ENCODE peak calls at places on chromosome 9, in seven cellular contexts. Q is suprapubic skin, W is mammary epithelial cell, K is HFF-Myc, A is GM20000, U is transverse colon, C is GM06990. S is an unnamed sample.

GRCh38 chr9:90458485-90458884 is 184.1 kb downstream of the DIRAS2 start:
- DNase-seq in Q (no peak), W (no peak), K (no peak), A (no peak), U (peak), C (no peak), S (no peak)

GRCh38 chr9:136012651-136013050 is 51.5 kb upstream of the UBAC1 start:
- DNase-seq in Q (no peak), W (no peak), K (no peak), A (no peak), U (peak), C (no peak), S (no peak)

GRCh38 chr9:18296702-18297531 is 177.0 kb upstream of the ADAMTSL1 start:
- DNase-seq in Q (no peak), W (peak), K (no peak), A (no peak), U (no peak), C (no peak), S (no peak)

GRCh38 chr9:450057-450456 is 235.4 kb downstream of the DOCK8 start:
- DNase-seq in Q (no peak), W (peak), K (no peak), A (no peak), U (no peak), C (no peak), S (no peak)

GRCh38 chr9:109088221-109088620 is 31.5 kb downstream of the TMEM245 start:
- DNase-seq in Q (no peak), W (no peak), K (no peak), A (no peak), U (no peak), C (no peak), S (no peak)

GRCh38 chr9:129560849-129561248 is 60.1 kb downstream of the C9orf50 start:
- DNase-seq in Q (no peak), W (no peak), K (no peak), A (no peak), U (no peak), C (no peak), S (no peak)

GRCh38 chr9:124001865-124002525 is 9.6 kb upstream of the LHX2 start:
- DNase-seq in Q (no peak), W (no peak), K (no peak), A (no peak), U (no peak), C (no peak), S (no peak)

GRCh38 chr9:133676450-133676849 is 40.3 kb downstream of the DBH start:
- DNase-seq in Q (no peak), W (no peak), K (no peak), A (no peak), U (no peak), C (no peak), S (no peak)

GRCh38 chr9:69476797-69477196 is 151.8 kb downstream of the ENTREP1 start:
- DNase-seq in Q (no peak), W (no peak), K (no peak), A (no peak), U (no peak), C (no peak), S (no peak)

GRCh38 chr9:75390951-75391350 is 302.6 kb downstream of the OSTF1 start:
- DNase-seq in Q (no peak), W (no peak), K (no peak), A (no peak), U (no peak), C (no peak), S (no peak)

GRCh38 chr9:34197280-34197679 is 18.4 kb downstream of the UBAP1 start:
- DNase-seq in Q (no peak), W (no peak), K (no peak), A (no peak), U (no peak), C (no peak), S (no peak)

GRCh38 chr9:7452378-7452777 is 347.2 kb downstream of the DMAC1 start:
- DNase-seq in Q (no peak), W (peak), K (peak), A (no peak), U (no peak), C (no peak), S (no peak)

GRCh38 chr9:10983251-10983650 is 370.4 kb upstream of the PTPRD start:
- DNase-seq in Q (no peak), W (no peak), K (no peak), A (no peak), U (no peak), C (no peak), S (no peak)

GRCh38 chr9:13388157-13388556 is 108.7 kb upstream of the MPDZ start:
- DNase-seq in Q (no peak), W (no peak), K (no peak), A (no peak), U (no peak), C (no peak), S (no peak)

GRCh38 chr9:81737871-81738507 is 48.6 kb upstream of the TLE1 start:
- DNase-seq in Q (no peak), W (peak), K (peak), A (no peak), U (peak), C (no peak), S (no peak)

GRCh38 chr9:27351438-27351837 is 54.5 kb upstream of the EQTN start:
- DNase-seq in Q (no peak), W (no peak), K (no peak), A (no peak), U (no peak), C (no peak), S (no peak)

GRCh38 chr9:98523231-98523901 is 185.4 kb downstream of the GABBR2 start:
- DNase-seq in Q (no peak), W (peak), K (no peak), A (no peak), U (no peak), C (no peak), S (no peak)

GRCh38 chr9:134623408-134624066 is 18.1 kb upstream of the COL5A1 start:
- DNase-seq in Q (peak), W (no peak), K (no peak), A (no peak), U (no peak), C (no peak), S (no peak)

GRCh38 chr9:36486454-36486932 is 86.2 kb upstream of the MELK start:
- DNase-seq in Q (peak), W (peak), K (no peak), A (no peak), U (peak), C (no peak), S (peak)

GRCh38 chr9:38388283-38389223 is 3.9 kb upstream of the ALDH1B1 start:
- DNase-seq in Q (peak), W (no peak), K (no peak), A (no peak), U (no peak), C (no peak), S (no peak)

GRCh38 chr9:128481561-128481960 is 23.0 kb upstream of the GLE1 start:
- DNase-seq in Q (no peak), W (no peak), K (no peak), A (no peak), U (no peak), C (no peak), S (no peak)

GRCh38 chr9:4519604-4520003 is 29.3 kb downstream of the SLC1A1 start:
- DNase-seq in Q (no peak), W (no peak), K (no peak), A (no peak), U (no peak), C (no peak), S (no peak)

GRCh38 chr9:126471084-126471611 is 142.6 kb upstream of the LMX1B start:
- DNase-seq in Q (peak), W (no peak), K (no peak), A (peak), U (peak), C (peak), S (no peak)

GRCh38 chr9:103397868-103398600 is 402.9 kb downstream of the CYLC2 start:
- DNase-seq in Q (no peak), W (peak), K (no peak), A (peak), U (peak), C (no peak), S (peak)

GRCh38 chr9:32968101-32969011 is 33.1 kb downstream of the APTX start:
- DNase-seq in Q (no peak), W (peak), K (no peak), A (peak), U (peak), C (no peak), S (peak)

GRCh38 chr9:137945581-137945980 is 68.0 kb downstream of the CACNA1B start:
- DNase-seq in Q (no peak), W (peak), K (no peak), A (no peak), U (no peak), C (no peak), S (no peak)

GRCh38 chr9:112094948-112095779 is 79.9 kb downstream of the SUSD1 start:
- DNase-seq in Q (no peak), W (no peak), K (no peak), A (no peak), U (no peak), C (no peak), S (no peak)

GRCh38 chr9:15299374-15299939 is 7.6 kb downstream of the TTC39B start:
- DNase-seq in Q (no peak), W (no peak), K (no peak), A (peak), U (no peak), C (peak), S (no peak)

GRCh38 chr9:128689820-128690683 is 1.0 kb downstream of the SET start:
- DNase-seq in Q (no peak), W (peak), K (no peak), A (peak), U (peak), C (peak), S (no peak)

GRCh38 chr9:38621434-38622082 is 1.2 kb upstream of the ANKRD18A start:
- DNase-seq in Q (no peak), W (peak), K (no peak), A (peak), U (peak), C (peak), S (peak)

GRCh38 chr9:133375116-133375723 is 640 bp downstream of the SURF4 start:
- DNase-seq in Q (no peak), W (peak), K (no peak), A (peak), U (peak), C (peak), S (no peak)

GRCh38 chr9:98129451-98129881 is 10.4 kb upstream of the TRIM14 start:
- DNase-seq in Q (no peak), W (no peak), K (no peak), A (peak), U (peak), C (no peak), S (no peak)

GRCh38 chr9:120917285-120917684 is 9.3 kb downstream of the TRAF1 start:
- DNase-seq in Q (no peak), W (no peak), K (no peak), A (no peak), U (no peak), C (no peak), S (no peak)

GRCh38 chr9:70868044-70868443 is 253.4 kb downstream of the TRPM3 start:
- DNase-seq in Q (no peak), W (no peak), K (no peak), A (no peak), U (no peak), C (no peak), S (no peak)

GRCh38 chr9:77595426-77596051 is 52.6 kb downstream of the GNA14 start:
- DNase-seq in Q (no peak), W (no peak), K (no peak), A (no peak), U (no peak), C (no peak), S (no peak)

GRCh38 chr9:122800066-122801060 is at the start of gene OR1K1:
- DNase-seq in Q (no peak), W (no peak), K (no peak), A (no peak), U (no peak), C (no peak), S (no peak)

GRCh38 chr9:19782005-19782404 is 6.8 kb downstream of the SLC24A2 start:
- DNase-seq in Q (no peak), W (peak), K (no peak), A (no peak), U (no peak), C (no peak), S (no peak)

GRCh38 chr9:114824130-114824529 is 18.3 kb upstream of the TNFSF15 start:
- DNase-seq in Q (no peak), W (peak), K (peak), A (no peak), U (no peak), C (no peak), S (no peak)

GRCh38 chr9:97803167-97804058 is 49.6 kb upstream of the FOXE1 start:
- DNase-seq in Q (peak), W (peak), K (no peak), A (peak), U (peak), C (peak), S (peak)

DNA sequence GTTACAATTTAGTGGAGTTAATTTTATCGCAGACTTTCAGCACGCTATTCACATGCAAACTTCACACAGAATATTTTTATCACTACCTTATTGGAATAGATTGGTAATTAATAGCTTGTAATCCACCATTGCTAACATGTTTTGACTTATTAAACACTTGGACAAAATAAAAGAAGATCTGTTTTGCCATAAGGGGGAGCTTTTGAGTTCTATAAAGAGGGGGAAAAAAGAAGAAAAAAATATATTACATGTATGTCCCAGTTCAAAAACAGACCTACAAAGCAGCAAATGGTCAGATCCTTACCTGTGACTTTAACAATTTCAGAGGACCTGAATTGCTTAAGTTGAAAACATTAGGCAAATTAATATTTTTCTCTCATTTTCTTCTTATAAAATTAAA is 1.2 kb upstream of the PAPPA start:
- DNase-seq in Q (no peak), W (peak), K (no peak), A (no peak), U (no peak), C (no peak), S (no peak)
- TF ChIP-seq CTCF in Q (no peak), W (peak), K (peak), A (no peak), U (no peak), C (peak), S (peak)

DNA sequence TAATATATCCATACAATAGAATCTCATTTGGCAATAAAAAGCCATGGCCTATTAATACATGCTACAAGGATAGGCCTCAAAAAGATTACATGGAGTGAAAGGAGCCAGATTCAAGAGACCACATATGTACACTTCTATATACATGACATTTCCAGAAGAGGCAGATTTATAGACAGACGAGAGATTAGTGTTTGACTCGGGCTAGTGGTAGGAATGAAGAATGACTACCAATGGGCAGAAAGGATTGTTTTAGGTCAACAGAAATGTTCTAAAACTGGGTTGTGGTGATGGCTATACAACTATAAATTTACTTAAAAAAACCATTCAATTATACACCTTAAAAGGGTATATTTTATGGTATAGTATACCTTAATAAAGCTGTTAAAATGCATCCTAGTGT is 41.9 kb downstream of the SETX start:
- DNase-seq in Q (no peak), W (no peak), K (no peak), A (no peak), U (no peak), C (no peak), S (no peak)
- TF ChIP-seq CTCF in Q (no peak), W (peak), K (no peak), A (no peak), U (no peak), C (no peak), S (peak)

GRCh38 chr9:131018621-131019020 is 9.6 kb downstream of the LAMC3 start:
- DNase-seq in Q (no peak), W (no peak), K (no peak), A (no peak), U (no peak), C (no peak), S (no peak)
- TF ChIP-seq CTCF in Q (no peak), W (peak), K (peak), A (no peak), U (no peak), C (peak), S (peak)

DNA sequence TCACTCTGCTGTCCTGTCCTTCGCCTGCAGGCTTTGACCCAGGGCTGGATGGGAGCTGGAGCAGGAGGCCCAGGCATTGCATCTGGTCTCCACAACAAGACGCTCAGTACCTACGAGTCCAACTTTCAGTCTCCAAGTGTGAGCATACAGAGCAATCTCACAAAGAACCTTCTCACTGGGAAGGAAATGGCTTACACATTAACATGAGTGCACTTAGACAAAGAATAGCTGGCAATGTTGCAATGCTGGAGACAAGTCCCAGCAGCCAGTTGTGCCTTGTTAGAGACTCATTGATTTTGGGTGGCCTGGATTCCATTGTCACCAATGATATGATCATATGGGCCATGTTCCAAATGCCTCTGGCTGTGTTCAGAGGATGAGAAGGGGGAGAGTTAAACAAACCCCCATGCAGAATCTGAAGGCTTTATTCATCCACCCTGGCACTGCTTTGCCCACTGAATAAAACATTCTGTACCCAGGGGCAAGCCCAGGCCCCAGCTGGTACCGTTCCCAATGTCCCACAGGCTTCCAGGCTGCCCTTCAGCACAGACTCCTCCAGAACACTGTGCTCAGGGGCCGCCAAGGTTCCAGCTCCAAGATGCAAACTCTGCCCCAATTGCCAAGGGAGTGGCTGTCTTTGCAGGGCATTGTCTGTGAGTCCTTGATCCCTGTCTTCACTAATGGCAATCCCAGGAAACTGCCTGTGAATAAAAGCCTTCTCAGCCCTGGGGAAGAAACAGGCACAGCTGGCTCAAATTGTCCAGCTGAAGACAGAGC is 185.5 kb downstream of the HSD17B3 start:
- DNase-seq in Q (no peak), W (no peak), K (no peak), A (no peak), U (peak), C (no peak), S (no peak)
- TF ChIP-seq CTCF in Q (no peak), W (no peak), K (no peak), A (no peak), U (no peak), C (no peak), S (no peak)

GRCh38 chr9:91740713-91741112 is 209.3 kb downstream of the ROR2 start:
- DNase-seq in Q (peak), W (no peak), K (no peak), A (no peak), U (peak), C (no peak), S (no peak)
- TF ChIP-seq CTCF in Q (no peak), W (peak), K (no peak), A (no peak), U (no peak), C (no peak), S (peak)

GRCh38 chr9:71876829-71877228 is 34.2 kb downstream of the ABHD17B start:
- DNase-seq in Q (no peak), W (no peak), K (no peak), A (no peak), U (no peak), C (no peak), S (no peak)
- TF ChIP-seq CTCF in Q (no peak), W (no peak), K (no peak), A (no peak), U (no peak), C (no peak), S (no peak)

DNA sequence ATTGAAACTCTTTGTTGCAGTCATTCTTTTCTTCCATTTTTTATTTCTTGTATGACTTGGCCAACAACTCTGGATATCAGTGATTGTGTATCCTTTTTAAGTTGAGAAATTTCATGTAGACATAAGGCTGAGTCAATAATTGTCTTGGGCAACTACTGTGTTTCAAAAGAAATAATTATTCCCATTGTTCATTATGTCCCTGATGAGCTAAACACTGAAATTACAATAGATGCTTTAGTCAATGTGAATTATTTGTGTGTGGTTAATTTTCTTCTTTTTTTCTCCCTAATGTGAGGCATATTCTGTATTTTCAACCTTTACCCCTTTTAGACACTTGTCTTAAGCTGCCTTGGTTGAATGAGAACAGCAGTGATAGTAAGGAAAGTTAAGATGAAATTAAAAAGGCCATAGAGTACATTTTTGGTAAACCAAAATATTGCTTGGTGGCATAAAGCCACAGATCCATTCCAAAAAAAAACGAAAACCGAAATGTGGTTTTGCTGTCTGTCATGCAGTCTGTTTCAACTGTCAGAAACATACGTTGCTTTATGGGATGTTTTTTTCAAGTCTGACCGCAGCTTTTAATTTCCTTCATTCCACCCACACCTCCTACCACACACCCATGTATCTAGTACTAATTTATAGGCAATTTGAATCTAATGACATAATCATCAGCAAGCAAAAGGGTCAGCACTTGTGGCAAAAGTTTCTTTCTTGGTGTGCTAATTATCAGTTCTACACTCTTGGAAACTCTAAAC is 21.1 kb downstream of the TLE4 start:
- DNase-seq in Q (no peak), W (peak), K (no peak), A (no peak), U (no peak), C (no peak), S (no peak)
- TF ChIP-seq CTCF in Q (no peak), W (no peak), K (no peak), A (no peak), U (no peak), C (no peak), S (no peak)

DNA sequence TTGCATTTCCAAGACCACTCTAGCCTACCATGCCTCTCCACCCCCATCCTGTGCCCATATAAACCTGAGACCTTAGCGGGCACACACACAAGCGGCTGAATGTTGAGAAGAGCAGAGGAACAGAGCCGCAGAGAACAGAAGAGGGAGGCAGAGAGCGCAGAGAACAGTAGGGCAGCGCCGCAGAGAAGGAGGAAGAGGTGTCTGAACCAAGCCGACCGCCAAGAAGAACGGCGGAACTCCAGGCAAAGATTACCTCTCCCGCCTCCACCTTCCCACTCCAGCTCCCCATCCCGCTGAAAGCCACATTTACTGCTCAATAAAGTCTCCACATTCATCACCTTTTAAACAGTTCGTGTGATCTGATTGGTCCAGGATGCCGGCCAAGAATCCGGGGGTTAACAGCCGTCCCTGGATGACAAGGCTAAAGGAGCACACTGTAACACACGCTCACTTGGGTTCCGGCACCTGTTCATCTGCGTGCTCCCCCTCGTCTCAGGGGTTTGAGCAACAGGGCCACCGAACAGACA is 33.2 kb downstream of the GRIN3A start:
- DNase-seq in Q (no peak), W (peak), K (no peak), A (no peak), U (peak), C (peak), S (peak)
- TF ChIP-seq CTCF in Q (no peak), W (peak), K (peak), A (no peak), U (peak), C (no peak), S (peak)

S was measured in neural crest cell.